ENCODE peak calls at places on chromosomes 5 and 9, in seven cellular contexts. A is H1, V is HCT116, O is K562, R is SK-N-SH, B is HepG2, F is GM12878. J is an unnamed sample. For H3K4me1, the result is how much of the 10 kb centered on the place peaks cover.

GRCh38 chr5:67516959-67517358 is 320.4 kb upstream of the CD180 start:
- DNase-seq in A (no peak), V (no peak), O (no peak), R (no peak), B (no peak), F (no peak), J (no peak)

GRCh38 chr9:94881946-94882345 is 155.4 kb downstream of the AOPEP start:
- DNase-seq in A (no peak), V (no peak), O (no peak), R (no peak), B (no peak), F (no peak), J (no peak)

GRCh38 chr5:176542135-176542595 is 5.0 kb upstream of the RNF44 start:
- DNase-seq in A (no peak), V (no peak), O (peak), R (no peak), B (no peak), F (no peak), J (no peak)

GRCh38 chr9:94611638-94612068 is 18.0 kb upstream of the FBP2 start:
- DNase-seq in A (no peak), V (no peak), O (no peak), R (no peak), B (no peak), F (no peak), J (no peak)

GRCh38 chr5:149937610-149938009 is 7.0 kb downstream of the PDE6A start:
- DNase-seq in A (no peak), V (no peak), O (no peak), R (no peak), B (no peak), F (no peak), J (no peak)

GRCh38 chr9:125444956-125445506 is 183.4 kb downstream of the GAPVD1 start:
- DNase-seq in A (no peak), V (no peak), O (no peak), R (no peak), B (no peak), F (no peak), J (no peak)

GRCh38 chr9:129838707-129839259 is 3.5 kb downstream of the USP20 start:
- DNase-seq in A (no peak), V (no peak), O (no peak), R (no peak), B (no peak), F (no peak), J (no peak)

GRCh38 chr5:143544606-143545005 is 141.1 kb upstream of the NR3C1 start:
- DNase-seq in A (no peak), V (no peak), O (no peak), R (no peak), B (no peak), F (no peak), J (no peak)

GRCh38 chr5:95382843-95383242 is 8.3 kb upstream of the FAM81B start:
- DNase-seq in A (no peak), V (no peak), O (no peak), R (no peak), B (no peak), F (no peak), J (no peak)

GRCh38 chr9:79390077-79390673 is 181.6 kb upstream of the TLE4 start:
- DNase-seq in A (no peak), V (no peak), O (no peak), R (no peak), B (no peak), F (no peak), J (no peak)

GRCh38 chr5:154276932-154277331 is 86.4 kb downstream of the GALNT10 start:
- DNase-seq in A (no peak), V (no peak), O (peak), R (no peak), B (no peak), F (no peak), J (no peak)

GRCh38 chr5:157855404-157855994 is 3.4 kb downstream of the CLINT1 start:
- DNase-seq in A (peak), V (peak), O (peak), R (peak), B (peak), F (no peak), J (peak)

GRCh38 chr9:133822439-133823065 is 84.4 kb upstream of the SARDH start:
- DNase-seq in A (no peak), V (no peak), O (no peak), R (no peak), B (no peak), F (peak), J (no peak)

GRCh38 chr5:177403194-177403825 is 2.8 kb upstream of the PFN3 start:
- DNase-seq in A (no peak), V (no peak), O (no peak), R (no peak), B (no peak), F (no peak), J (no peak)

GRCh38 chr9:130128782-130129424 is 43.3 kb upstream of the NCS1 start:
- DNase-seq in A (no peak), V (no peak), O (no peak), R (no peak), B (no peak), F (peak), J (no peak)

GRCh38 chr5:159971038-159971437 is 37.9 kb upstream of the TTC1 start:
- DNase-seq in A (no peak), V (no peak), O (no peak), R (no peak), B (no peak), F (no peak), J (no peak)

GRCh38 chr5:125117556-125117955 is 371.1 kb upstream of the ZNF608 start:
- DNase-seq in A (no peak), V (no peak), O (no peak), R (no peak), B (no peak), F (no peak), J (no peak)

GRCh38 chr5:171149333-171149732 is 159.7 kb upstream of the TLX3 start:
- DNase-seq in A (no peak), V (no peak), O (no peak), R (no peak), B (no peak), F (no peak), J (no peak)

GRCh38 chr5:91225848-91226686 is 157.1 kb downstream of the ARRDC3 start:
- DNase-seq in A (peak), V (peak), O (no peak), R (no peak), B (peak), F (peak), J (peak)

GRCh38 chr9:89325733-89326132 is 7.4 kb downstream of the SECISBP2 start:
- DNase-seq in A (no peak), V (no peak), O (no peak), R (no peak), B (no peak), F (no peak), J (no peak)

GRCh38 chr5:59222687-59223511 is 640.0 kb downstream of the RAB3C start:
- DNase-seq in A (no peak), V (no peak), O (no peak), R (no peak), B (no peak), F (no peak), J (no peak)

GRCh38 chr5:73299017-73299630 is 126.1 kb downstream of the TMEM174 start:
- DNase-seq in A (no peak), V (no peak), O (no peak), R (peak), B (no peak), F (no peak), J (peak)

GRCh38 chr5:119470851-119471451 is 18.7 kb downstream of the HSD17B4 start:
- DNase-seq in A (no peak), V (peak), O (peak), R (no peak), B (peak), F (no peak), J (no peak)

GRCh38 chr9:37953204-37953774 is 49.4 kb upstream of the SLC25A51 start:
- DNase-seq in A (no peak), V (no peak), O (no peak), R (no peak), B (no peak), F (no peak), J (no peak)

GRCh38 chr5:102089883-102090282 is 206.2 kb downstream of the SLCO4C1 start:
- DNase-seq in A (no peak), V (no peak), O (no peak), R (no peak), B (no peak), F (no peak), J (no peak)

DNA sequence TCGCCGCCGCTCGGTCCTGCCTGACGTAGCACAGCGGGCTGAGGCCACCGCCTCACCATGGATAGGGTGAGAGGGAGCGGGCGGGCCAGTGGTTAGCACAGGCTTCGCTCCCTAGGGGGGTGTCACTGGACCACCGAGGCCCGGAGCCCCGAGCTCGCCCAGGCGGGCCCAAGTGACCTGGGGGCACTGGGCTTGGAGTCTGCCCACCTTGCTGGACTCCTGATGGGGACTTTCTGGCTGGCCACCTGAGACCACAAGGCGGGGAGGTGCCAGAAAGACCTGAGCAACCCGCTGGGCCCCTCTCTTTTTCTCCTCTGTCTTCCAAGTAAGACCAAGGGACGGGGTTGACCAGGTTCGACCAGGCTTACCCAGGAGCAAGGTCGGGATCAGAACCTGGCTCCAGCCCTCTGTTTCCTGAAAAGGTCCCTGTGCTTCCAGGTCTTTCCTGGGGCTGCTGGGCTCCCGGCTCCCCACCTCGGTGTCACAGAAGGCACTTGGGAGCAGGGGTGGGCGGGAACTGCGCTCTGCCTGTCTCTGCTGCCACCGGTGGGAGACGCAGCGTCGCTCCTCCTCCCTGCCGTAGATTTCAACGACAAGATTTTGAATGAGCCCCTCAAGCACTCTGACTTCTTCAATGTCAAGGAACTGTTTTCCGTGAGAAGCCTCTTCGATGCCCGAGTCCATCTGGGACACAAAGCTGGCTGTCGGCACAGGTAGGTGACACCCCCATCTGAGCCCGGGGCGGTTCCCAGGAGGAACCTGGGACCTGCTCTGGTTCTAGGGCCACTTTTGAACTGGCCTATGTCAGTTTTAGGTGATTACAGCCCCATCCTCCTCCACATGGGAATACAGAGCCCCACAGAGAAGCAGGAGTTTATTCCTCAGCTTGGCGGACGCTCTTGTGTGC is 1.0 kb downstream of the MRPS2 start:
- DNase-seq in A (no peak), V (no peak), O (peak), R (peak), B (no peak), F (no peak), J (no peak)
- TF ChIP-seq YY1 in A (no peak), V (no peak), O (peak), R (no peak), B (no peak), F (no peak), J (no peak)

DNA sequence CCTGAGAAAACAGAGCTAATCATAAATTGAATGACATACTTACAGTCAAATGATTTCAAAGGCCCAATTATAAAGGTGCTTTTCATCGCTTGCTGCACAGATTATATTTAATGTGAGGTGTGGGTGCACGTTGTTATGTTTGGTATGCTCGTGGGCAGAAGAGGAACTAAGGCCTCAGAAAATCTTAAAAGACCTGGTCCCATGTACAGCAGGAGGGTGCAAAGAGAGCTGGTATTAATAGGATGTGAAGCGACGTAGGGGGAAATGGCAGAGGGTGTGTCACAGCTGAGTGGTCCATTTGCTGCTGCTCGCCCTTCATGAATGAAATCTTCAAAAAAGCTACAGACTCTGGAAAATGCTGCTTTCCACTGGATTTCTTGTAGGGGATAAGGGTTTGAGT is 40.5 kb upstream of the IFNK start:
- DNase-seq in A (no peak), V (no peak), O (no peak), R (no peak), B (no peak), F (no peak), J (no peak)
- H3K4me1 ChIP-seq in A (under half), V (under half), O (under half), R (under half), B (under half), F (under half), J (under half)

GRCh38 chr5:121174351-121174750 is 677.3 kb upstream of the FTMT start:
- DNase-seq in A (no peak), V (no peak), O (no peak), R (no peak), B (no peak), F (no peak), J (no peak)

GRCh38 chr5:121171361-121171760 is 680.3 kb upstream of the FTMT start:
- DNase-seq in A (no peak), V (no peak), O (no peak), R (no peak), B (no peak), F (no peak), J (no peak)

GRCh38 chr5:121175986-121176385 is 675.7 kb upstream of the FTMT start:
- DNase-seq in A (no peak), V (no peak), O (no peak), R (no peak), B (no peak), F (no peak), J (no peak)

DNA sequence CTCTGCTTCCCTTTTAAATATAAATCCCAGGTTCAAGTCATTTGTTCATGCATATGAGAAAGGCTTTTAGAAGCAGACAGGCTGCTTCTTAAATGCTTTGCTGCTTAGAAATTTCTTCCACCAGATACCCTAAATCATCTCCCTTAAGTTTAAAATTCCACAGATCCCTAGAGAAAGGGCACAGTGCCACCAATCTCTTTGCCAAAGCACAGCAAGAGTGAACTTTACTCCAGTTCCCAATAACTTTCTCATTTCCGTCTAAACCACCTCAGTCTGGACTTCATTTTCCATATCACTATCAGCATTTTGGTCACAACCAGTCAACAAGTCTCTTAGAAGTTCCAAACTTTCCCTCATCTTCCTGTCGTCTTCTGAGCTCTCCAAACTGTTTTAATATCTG is 679.8 kb upstream of the FTMT start:
- DNase-seq in A (no peak), V (no peak), O (no peak), R (no peak), B (no peak), F (no peak), J (no peak)
- TF ChIP-seq YY1 in A (no peak), V (no peak), O (no peak), R (no peak), B (no peak), F (no peak), J (no peak)

DNA sequence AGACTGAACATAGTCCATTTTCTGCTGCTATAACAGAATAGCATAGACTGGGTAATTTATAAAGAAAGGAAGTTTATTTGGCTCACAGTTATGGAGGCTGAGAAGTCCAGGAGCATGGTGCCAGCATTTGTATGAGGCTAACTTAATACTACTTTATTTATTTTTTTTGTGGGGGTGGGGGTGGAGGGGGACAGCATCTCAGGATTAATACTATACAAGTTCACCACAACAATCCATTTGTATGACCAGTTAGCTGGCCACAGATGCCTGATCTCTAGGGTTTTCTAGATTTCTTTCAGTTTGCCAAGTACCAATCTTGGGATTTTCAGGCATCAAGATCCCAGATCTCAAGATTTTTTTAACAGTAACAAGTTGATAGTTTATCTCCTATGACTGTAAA is 20.3 kb downstream of the ANGPTL2 start:
- DNase-seq in A (no peak), V (no peak), O (no peak), R (no peak), B (no peak), F (no peak), J (no peak)
- H3K4me1 ChIP-seq in A (under half), V (under half), O (under half), R (under half), B (under half), F (under half), J (under half)

GRCh38 chr9:2126331-2126789 is 111.2 kb downstream of the SMARCA2 start:
- DNase-seq in A (no peak), V (no peak), O (no peak), R (no peak), B (no peak), F (no peak), J (no peak)
- TF ChIP-seq YY1 in A (no peak), V (no peak), O (no peak), R (no peak), B (no peak), F (no peak), J (no peak)

GRCh38 chr5:9624196-9624947 is 5.8 kb downstream of the TAS2R1 start:
- DNase-seq in A (no peak), V (no peak), O (no peak), R (no peak), B (no peak), F (no peak), J (no peak)

GRCh38 chr5:9630251-9630650 is at the start of gene TAS2R1:
- DNase-seq in A (no peak), V (no peak), O (no peak), R (no peak), B (no peak), F (no peak), J (no peak)

GRCh38 chr5:9626955-9627354 is 3.2 kb downstream of the TAS2R1 start:
- DNase-seq in A (no peak), V (no peak), O (no peak), R (peak), B (no peak), F (no peak), J (no peak)

GRCh38 chr5:9622891-9623547 is 7.1 kb downstream of the TAS2R1 start:
- DNase-seq in A (no peak), V (no peak), O (no peak), R (no peak), B (no peak), F (no peak), J (no peak)

DNA sequence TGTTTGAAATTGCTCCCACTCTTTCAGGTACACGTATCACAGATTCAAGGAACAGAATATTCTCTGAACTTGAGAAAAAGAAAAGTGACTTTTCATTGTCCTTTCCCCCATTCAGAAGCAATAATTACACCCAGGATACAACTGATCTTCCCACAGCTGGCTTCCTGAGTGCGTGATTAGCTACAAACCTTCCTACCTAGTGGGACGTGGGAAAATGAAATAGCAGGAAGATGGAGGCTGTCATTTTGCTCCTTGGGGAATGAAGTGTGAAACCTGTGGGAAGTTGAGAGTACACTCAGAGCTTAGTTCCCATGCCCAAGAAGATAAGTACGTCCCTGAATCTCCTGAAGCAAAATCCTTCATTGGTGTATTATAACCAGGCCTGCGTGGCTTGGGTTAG is 2.6 kb downstream of the TAS2R1 start:
- DNase-seq in A (no peak), V (no peak), O (no peak), R (no peak), B (no peak), F (no peak), J (no peak)
- H3K4me1 ChIP-seq in A (under half), V (under half), O (under half), R (under half), B (under half), F (under half), J (under half)

GRCh38 chr5:81750308-81751008 is 439 bp downstream of the SSBP2 start:
- DNase-seq in A (no peak), V (no peak), O (peak), R (peak), B (no peak), F (no peak), J (no peak)
- TF ChIP-seq YY1 in A (no peak), V (no peak), O (peak), R (no peak), B (peak), F (peak), J (no peak)

GRCh38 chr5:138542956-138543729 is at the start of gene ETF1:
- DNase-seq in A (peak), V (peak), O (peak), R (peak), B (peak), F (peak), J (peak)
- H3K4me1 ChIP-seq in A (under half), V (under half), O (under half), R (under half), B (half or more), F (under half), J (under half)

GRCh38 chr5:39494099-39494498 is 69.3 kb upstream of the DAB2 start:
- DNase-seq in A (no peak), V (no peak), O (no peak), R (no peak), B (no peak), F (no peak), J (no peak)
- TF ChIP-seq YY1 in A (no peak), V (no peak), O (no peak), R (no peak), B (no peak), F (no peak), J (no peak)

DNA sequence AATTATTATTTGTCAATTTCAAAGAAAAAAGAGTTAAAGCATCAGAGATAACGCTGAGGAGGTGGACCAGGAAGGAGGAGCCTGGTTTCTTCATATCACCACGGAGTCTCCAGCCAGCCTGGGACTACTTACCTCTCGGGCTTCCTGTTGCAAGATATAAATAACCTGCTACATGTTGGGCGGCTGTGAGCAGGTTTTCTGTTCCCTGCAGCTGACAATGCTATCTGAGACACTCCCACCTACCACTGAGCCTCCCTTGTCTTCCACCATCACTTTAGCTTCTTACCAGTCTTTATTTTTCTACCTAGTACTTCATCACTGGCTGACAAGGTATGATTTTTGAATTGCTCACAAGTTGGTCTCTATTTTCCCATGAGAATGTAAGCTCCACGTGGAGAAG is 102.7 kb upstream of the CPEB4 start:
- DNase-seq in A (no peak), V (no peak), O (no peak), R (no peak), B (no peak), F (no peak), J (no peak)
- H3K4me1 ChIP-seq in A (under half), V (under half), O (under half), R (under half), B (half or more), F (half or more), J (under half)